ENCODE peak calls at places on chromosome 14, in six cellular contexts. J is kidney, A is left lung, L is endodermal cell, M is GM23338, O is Peyer's patch. S is an unnamed sample.

GRCh38 chr14:68789798-68790655 is 2.8 kb downstream of the ZFP36L1 start:
- DNase-seq in J (peak), A (peak), L (peak), M (peak), O (peak), S (peak)

GRCh38 chr14:61244051-61244450 is 37.1 kb downstream of the TMEM30B start:
- DNase-seq in J (no peak), A (no peak), L (no peak), M (no peak), O (no peak), S (no peak)

GRCh38 chr14:53509845-53510244 is 356.7 kb upstream of the DDHD1 start:
- DNase-seq in J (no peak), A (no peak), L (no peak), M (no peak), O (peak), S (peak)

GRCh38 chr14:30214456-30215090 is 286.9 kb upstream of the PRKD1 start:
- DNase-seq in J (no peak), A (no peak), L (peak), M (peak), O (no peak), S (no peak)

GRCh38 chr14:53814371-53814770 is 142.3 kb downstream of the BMP4 start:
- DNase-seq in J (no peak), A (no peak), L (no peak), M (no peak), O (no peak), S (no peak)

GRCh38 chr14:55583942-55584468 is 4.0 kb downstream of the KTN1 start:
- DNase-seq in J (no peak), A (no peak), L (no peak), M (no peak), O (no peak), S (no peak)

GRCh38 chr14:21268612-21269251 is 510 bp downstream of the HNRNPC start:
- DNase-seq in J (no peak), A (no peak), L (no peak), M (peak), O (peak), S (no peak)

GRCh38 chr14:32933943-32934890 is 4.5 kb upstream of the NPAS3 start:
- DNase-seq in J (peak), A (peak), L (peak), M (peak), O (no peak), S (no peak)

GRCh38 chr14:32985881-32986280 is 47.2 kb downstream of the NPAS3 start:
- DNase-seq in J (no peak), A (no peak), L (no peak), M (no peak), O (no peak), S (no peak)

GRCh38 chr14:36268957-36269734 is 51.3 kb downstream of the MBIP start:
- DNase-seq in J (no peak), A (no peak), L (peak), M (peak), O (no peak), S (no peak)

GRCh38 chr14:36402867-36403266 is 82.4 kb upstream of the MBIP start:
- DNase-seq in J (no peak), A (no peak), L (peak), M (peak), O (no peak), S (no peak)

GRCh38 chr14:81521356-81521755 is 12.3 kb downstream of the SEL1L start:
- DNase-seq in J (no peak), A (no peak), L (no peak), M (no peak), O (no peak), S (no peak)

GRCh38 chr14:69553221-69553620 is 21.4 kb downstream of the CCDC177 start:
- DNase-seq in J (no peak), A (no peak), L (no peak), M (no peak), O (no peak), S (no peak)

GRCh38 chr14:52076334-52076733 is 7.5 kb upstream of the NID2 start:
- DNase-seq in J (peak), A (no peak), L (no peak), M (no peak), O (no peak), S (peak)

GRCh38 chr14:90274808-90275454 is 18.6 kb downstream of the PSMC1 start:
- DNase-seq in J (no peak), A (no peak), L (no peak), M (no peak), O (no peak), S (no peak)

GRCh38 chr14:59997496-59997895 is 77.6 kb downstream of the LRRC9 start:
- DNase-seq in J (no peak), A (no peak), L (no peak), M (no peak), O (no peak), S (no peak)

GRCh38 chr14:67722293-67722692 is 20.6 kb downstream of the RDH12 start:
- DNase-seq in J (peak), A (no peak), L (peak), M (peak), O (no peak), S (no peak)

GRCh38 chr14:37469650-37470049 is 125.4 kb downstream of the FOXA1 start:
- DNase-seq in J (no peak), A (no peak), L (no peak), M (no peak), O (no peak), S (no peak)

DNA sequence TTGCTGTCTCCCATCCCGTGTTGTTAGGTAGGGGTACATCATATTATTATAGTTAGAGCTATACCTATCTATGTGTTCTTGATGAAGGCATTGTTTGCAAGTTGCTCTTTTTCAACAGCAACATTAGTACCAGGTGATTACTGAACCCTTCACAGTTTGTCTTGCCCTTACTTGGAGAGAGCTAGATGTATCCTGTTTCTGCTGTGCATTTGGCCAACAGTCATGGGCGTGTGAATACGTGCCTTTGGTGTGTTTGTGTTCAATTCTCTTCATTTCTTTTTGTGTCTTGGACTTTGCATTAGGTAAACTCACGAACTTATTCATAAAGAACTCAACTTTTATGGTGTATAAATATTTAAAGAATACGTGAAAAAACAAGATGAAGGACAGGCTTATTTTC is 14.3 kb downstream of the ARF6 start:
- DNase-seq in J (no peak), A (no peak), L (no peak), M (no peak), O (no peak), S (no peak)
- TF ChIP-seq CTCF in J (no peak), A (no peak), L (no peak), M (no peak), O (no peak), S (no peak)

GRCh38 chr14:50541159-50541567 is 8.8 kb upstream of the MAP4K5 start:
- DNase-seq in J (no peak), A (no peak), L (no peak), M (no peak), O (no peak), S (no peak)

GRCh38 chr14:50544911-50545310 is 12.5 kb upstream of the MAP4K5 start:
- DNase-seq in J (no peak), A (no peak), L (no peak), M (no peak), O (no peak), S (no peak)

GRCh38 chr14:50550294-50550693 is 9.7 kb upstream of the ATL1 start:
- DNase-seq in J (no peak), A (no peak), L (no peak), M (no peak), O (no peak), S (no peak)

GRCh38 chr14:50542941-50543418 is 10.6 kb upstream of the MAP4K5 start:
- DNase-seq in J (no peak), A (no peak), L (no peak), M (peak), O (peak), S (no peak)

DNA sequence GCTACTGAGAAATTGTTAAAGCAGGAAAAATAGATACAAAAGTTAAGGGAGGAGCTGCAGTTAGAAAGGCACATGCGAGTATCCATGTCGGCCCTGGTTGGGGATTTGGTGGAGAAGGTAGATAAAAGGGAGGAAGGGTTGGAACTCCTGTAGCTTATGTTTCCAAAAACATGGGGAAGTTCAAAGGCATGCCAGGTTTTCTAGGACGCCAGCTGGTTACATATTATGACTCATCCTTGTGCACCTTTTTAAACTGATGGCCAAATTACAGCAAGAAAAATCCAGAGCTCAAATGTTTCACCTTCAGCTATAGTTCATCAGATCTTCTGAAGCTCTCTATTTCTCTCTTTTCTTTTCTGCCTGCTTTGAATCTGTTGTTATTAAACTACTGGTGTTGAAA is 13.2 kb upstream of the MAP4K5 start:
- DNase-seq in J (no peak), A (no peak), L (no peak), M (no peak), O (no peak), S (no peak)
- H3K27ac ChIP-seq in J (no peak), A (no peak), L (no peak), M (no peak), O (no peak), S (no peak)

DNA sequence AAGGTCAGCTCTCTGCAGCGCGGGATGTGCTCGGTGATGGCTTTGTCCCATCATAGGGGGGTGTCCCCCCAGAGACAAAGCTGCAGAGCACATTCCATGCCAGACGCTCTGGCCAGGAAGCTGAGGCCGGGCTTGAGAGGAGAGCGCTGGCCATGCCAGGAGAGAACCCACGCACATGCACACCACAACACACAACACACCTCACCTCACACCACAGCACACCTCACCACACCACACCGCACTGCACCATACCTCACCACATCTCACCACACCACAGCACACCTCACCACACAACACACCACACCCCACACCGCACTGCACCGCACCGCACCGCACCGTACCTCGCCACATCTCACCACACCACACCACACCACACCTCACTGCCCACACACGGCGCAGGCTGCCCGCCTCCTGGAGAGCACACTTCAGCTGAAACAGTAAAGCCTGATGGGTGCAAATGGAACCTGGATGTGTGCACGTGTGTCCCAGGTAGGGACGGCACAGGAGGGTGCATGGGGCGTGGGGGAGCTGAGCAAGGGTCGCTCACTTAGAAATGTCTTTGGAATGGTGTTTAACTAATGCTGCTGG is 10.8 kb downstream of the ANKRD9 start:
- DNase-seq in J (no peak), A (no peak), L (no peak), M (no peak), O (no peak), S (peak)
- H3K4me3 ChIP-seq in J (no peak), A (no peak), L (no peak), M (no peak), O (no peak), S (no peak)

GRCh38 chr14:64159588-64159987 is 134.6 kb downstream of the ESR2 start:
- DNase-seq in J (no peak), A (no peak), L (no peak), M (no peak), O (no peak), S (no peak)
- TF ChIP-seq CTCF in J (no peak), A (no peak), L (peak), M (peak), O (peak), S (no peak)

GRCh38 chr14:24441485-24441884 is 1.1 kb downstream of the SDR39U1 start:
- DNase-seq in J (no peak), A (no peak), L (no peak), M (no peak), O (no peak), S (no peak)
- H3K27ac ChIP-seq in J (no peak), A (peak), L (no peak), M (peak), O (peak), S (peak)

DNA sequence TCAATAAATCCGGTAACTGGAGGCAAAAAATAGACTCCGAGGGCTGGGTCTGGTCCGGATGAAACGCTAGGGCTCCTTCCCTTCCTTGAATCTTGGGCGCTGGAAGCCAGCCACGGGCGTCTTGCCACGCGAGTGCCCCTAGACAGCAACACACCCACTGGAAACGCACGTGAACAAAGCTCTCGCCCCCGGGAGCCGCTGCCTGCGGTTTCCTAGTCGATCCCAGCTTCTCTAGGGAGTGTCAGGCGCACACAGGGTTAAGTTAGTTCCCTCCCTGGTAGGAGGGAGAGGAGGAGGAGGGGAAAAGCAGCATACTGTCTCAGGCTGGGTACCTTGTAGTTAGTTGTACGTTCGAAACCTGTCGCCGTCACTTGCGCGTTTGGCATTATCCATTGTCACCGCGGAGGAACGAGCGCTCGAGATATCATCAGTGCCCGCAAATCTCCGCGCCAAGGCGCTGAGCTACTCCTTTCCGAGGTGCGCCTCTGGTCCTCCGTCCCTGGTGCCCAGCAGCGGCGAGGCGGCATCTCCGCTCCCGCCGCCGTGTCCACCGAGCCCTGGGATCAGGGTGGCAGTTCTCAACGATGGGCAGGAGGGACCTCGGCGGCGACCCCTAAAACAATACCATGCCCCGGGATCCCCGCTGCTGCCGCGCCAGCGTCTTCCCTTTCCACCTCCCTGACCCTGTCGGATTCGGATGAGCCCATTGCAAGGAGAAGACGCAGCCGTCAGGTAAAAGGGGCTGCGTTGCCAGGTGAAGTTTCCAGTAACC is at the start of gene FLRT2:
- DNase-seq in J (peak), A (peak), L (peak), M (peak), O (peak), S (peak)
- H3K4me3 ChIP-seq in J (peak), A (peak), L (peak), M (peak), O (peak), S (peak)

GRCh38 chr14:46490150-46490769 is 161.3 kb downstream of the RPL10L start:
- DNase-seq in J (no peak), A (no peak), L (peak), M (peak), O (no peak), S (no peak)
- TF ChIP-seq CTCF in J (no peak), A (peak), L (peak), M (peak), O (no peak), S (no peak)

S was measured in coronary artery.